ENCODE peak calls at places on chromosomes 3 and 15, in four cellular contexts. Y, U, P and M are unnamed samples.

GRCh38 chr3:134485075-134485536 is 679 bp downstream of the ANAPC13 start:
- DNase-seq in Y (no peak), U (peak; percentile 18), P (peak; percentile 25), M (no peak)

GRCh38 chr3:10305331-10305902 is 12.7 kb upstream of the GHRL start:
- DNase-seq in Y (no peak), U (no peak), P (no peak), M (no peak)

GRCh38 chr15:57205999-57206398 is 170.3 kb upstream of the CGNL1 start:
- DNase-seq in Y (no peak), U (no peak), P (no peak), M (no peak)

GRCh38 chr3:39104961-39105686 is 2.3 kb downstream of the GORASP1 start:
- DNase-seq in Y (no peak), U (no peak), P (no peak), M (no peak)

GRCh38 chr3:99637381-99638111 is 848 bp upstream of the COL8A1 start:
- DNase-seq in Y (no peak), U (no peak), P (no peak), M (peak; percentile 22)

GRCh38 chr15:50685191-50685975 is 1.2 kb downstream of the TRPM7 start:
- DNase-seq in Y (no peak), U (no peak), P (no peak), M (no peak)

GRCh38 chr3:131454501-131454900 is 48.3 kb downstream of the MRPL3 start:
- DNase-seq in Y (no peak), U (no peak), P (no peak), M (no peak)

GRCh38 chr15:93231994-93232393 is 143.0 kb upstream of the RGMA start:
- DNase-seq in Y (no peak), U (no peak), P (no peak), M (no peak)

GRCh38 chr15:67244966-67245478 is 9.4 kb downstream of the AAGAB start:
- DNase-seq in Y (no peak), U (no peak), P (no peak), M (no peak)

GRCh38 chr3:115272036-115272824 is 125.1 kb upstream of the ZBTB20 start:
- DNase-seq in Y (no peak), U (no peak), P (no peak), M (no peak)

GRCh38 chr3:10983219-10983916 is 9.2 kb upstream of the SLC6A1 start:
- DNase-seq in Y (no peak), U (peak; percentile 72), P (peak; percentile 25), M (peak; percentile 42)

GRCh38 chr3:194939949-194940770 is 254.5 kb downstream of the FAM43A start:
- DNase-seq in Y (no peak), U (no peak), P (no peak), M (no peak)

GRCh38 chr3:156252656-156253055 is 132.3 kb downstream of the KCNAB1 start:
- DNase-seq in Y (no peak), U (no peak), P (no peak), M (no peak)

GRCh38 chr3:10697918-10698317 is 118.1 kb upstream of the SLC6A11 start:
- DNase-seq in Y (no peak), U (peak; percentile 65), P (no peak), M (peak; percentile 19)

GRCh38 chr3:38646630-38647029 is 2.9 kb downstream of the SCN5A start:
- DNase-seq in Y (no peak), U (peak; percentile 61), P (peak; percentile 60), M (no peak)

GRCh38 chr3:128409621-128410581 is 56.8 kb downstream of the DNAJB8 start:
- DNase-seq in Y (no peak), U (peak; percentile 82), P (no peak), M (no peak)

GRCh38 chr3:38084969-38085942 is 46.2 kb downstream of the DLEC1 start:
- DNase-seq in Y (no peak), U (no peak), P (no peak), M (no peak)

GRCh38 chr3:48934333-48934991 is 15.8 kb downstream of the ARIH2 start:
- DNase-seq in Y (no peak), U (no peak), P (no peak), M (no peak)
- TF ChIP-seq MAX in Y (no peak), U (no peak), P (no peak), M (no peak)

DNA sequence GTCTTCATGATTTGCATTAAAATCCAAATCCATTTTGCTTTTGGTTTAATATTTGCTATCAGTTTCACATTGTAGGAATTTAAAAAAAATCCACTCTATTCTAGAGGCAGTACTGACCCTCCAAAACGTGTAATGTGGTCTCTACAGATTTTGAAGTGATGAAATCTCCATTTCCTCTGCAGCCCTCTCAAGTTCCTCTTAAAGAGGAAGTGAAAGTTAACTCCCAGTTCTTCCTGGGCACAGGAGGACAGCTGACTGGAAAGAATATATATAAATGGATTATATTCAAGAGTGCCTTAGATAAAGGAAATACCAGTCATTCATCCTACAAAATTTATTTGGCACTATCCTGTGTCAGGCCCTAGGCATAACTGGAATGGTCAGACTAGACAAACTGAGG is 83.5 kb upstream of the PLCL2 start:
- DNase-seq in Y (no peak), U (no peak), P (no peak), M (no peak)
- TF ChIP-seq ETV6 in Y (no peak), U (no peak), P (no peak), M (no peak)

GRCh38 chr15:90558182-90558581 is 28.5 kb downstream of the CRTC3 start:
- DNase-seq in Y (no peak), U (peak; percentile 51), P (peak; percentile 84), M (no peak)
- TF ChIP-seq NR2C2 in Y (no peak), U (peak; percentile 84), P (peak; percentile 30), M (no peak)

GRCh38 chr15:28937271-28937670 is 51.5 kb downstream of the APBA2 start:
- DNase-seq in Y (no peak), U (no peak), P (no peak), M (no peak)
- TF ChIP-seq MAX in Y (no peak), U (no peak), P (no peak), M (no peak)

DNA sequence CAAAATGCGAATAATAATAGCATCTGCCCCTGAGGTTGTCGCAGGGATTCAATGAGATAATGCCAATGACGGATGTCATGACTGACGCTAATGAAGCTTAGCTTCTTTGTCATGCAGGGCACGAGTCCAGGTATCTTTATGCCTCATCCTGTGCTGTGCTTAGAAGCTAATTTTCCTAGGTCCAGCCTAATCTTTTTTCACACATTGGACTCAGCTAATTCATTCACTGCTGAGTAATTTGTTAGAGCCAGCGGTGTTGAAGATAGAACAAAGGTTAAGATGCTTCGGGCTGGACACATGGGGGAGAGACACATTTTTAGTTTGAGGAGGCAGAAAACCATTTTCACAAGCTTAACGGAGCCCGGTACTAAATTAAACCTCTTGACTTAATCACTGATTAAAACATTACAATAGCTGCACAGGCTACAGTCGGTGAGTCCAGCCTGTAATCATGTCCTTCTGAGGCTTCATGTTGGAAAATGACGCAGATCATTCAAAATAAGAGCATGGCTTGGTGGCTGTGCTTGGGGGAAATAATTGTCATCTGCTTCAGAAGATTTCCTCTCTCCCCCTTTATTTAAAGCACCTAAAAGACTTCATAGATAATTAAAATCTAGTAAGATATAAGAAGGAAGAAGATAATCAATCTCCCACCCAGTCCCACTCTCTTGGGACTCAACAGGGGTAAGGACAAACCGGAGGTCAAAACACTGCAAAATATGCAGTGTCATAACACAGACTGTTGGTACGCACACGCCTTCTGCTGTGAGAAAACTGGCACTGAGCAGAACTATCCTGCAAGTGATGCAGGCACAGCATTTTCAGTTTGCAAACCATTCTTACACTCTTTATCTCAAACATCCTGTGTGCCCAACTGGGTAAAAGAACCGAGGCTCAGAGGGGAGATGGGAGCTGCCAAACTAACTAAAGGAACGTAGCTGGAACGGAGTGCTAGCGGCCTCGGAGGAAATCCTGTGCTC is 3.3 kb upstream of the CCDC174 start:
- DNase-seq in Y (no peak), U (peak; percentile 41), P (no peak), M (no peak)
- TF ChIP-seq ETV6 in Y (no peak), U (no peak), P (no peak), M (no peak)

GRCh38 chr15:64943512-64944225 is 32.0 kb downstream of the ANKDD1A start:
- DNase-seq in Y (no peak), U (no peak), P (no peak), M (no peak)

GRCh38 chr15:64949383-64950141 is 37.9 kb downstream of the ANKDD1A start:
- DNase-seq in Y (no peak), U (no peak), P (no peak), M (no peak)

GRCh38 chr15:64948916-64949315 is 37.2 kb downstream of the ANKDD1A start:
- DNase-seq in Y (no peak), U (no peak), P (no peak), M (no peak)

GRCh38 chr15:64944961-64945360 is 33.3 kb downstream of the ANKDD1A start:
- DNase-seq in Y (no peak), U (no peak), P (no peak), M (no peak)

GRCh38 chr15:64947211-64947610 is 35.5 kb downstream of the ANKDD1A start:
- DNase-seq in Y (no peak), U (no peak), P (no peak), M (no peak)
- TF ChIP-seq NR2C2 in Y (no peak), U (no peak), P (no peak), M (no peak)

GRCh38 chr3:67526246-67526645 is 128.2 kb downstream of the SUCLG2 start:
- DNase-seq in Y (no peak), U (no peak), P (no peak), M (no peak)

GRCh38 chr3:67531149-67532101 is 123.0 kb downstream of the SUCLG2 start:
- DNase-seq in Y (no peak), U (no peak), P (no peak), M (no peak)

GRCh38 chr3:67529337-67529736 is 125.1 kb downstream of the SUCLG2 start:
- DNase-seq in Y (no peak), U (no peak), P (peak; percentile 8), M (no peak)

GRCh38 chr3:67534594-67534993 is 119.8 kb downstream of the SUCLG2 start:
- DNase-seq in Y (no peak), U (no peak), P (no peak), M (no peak)

DNA sequence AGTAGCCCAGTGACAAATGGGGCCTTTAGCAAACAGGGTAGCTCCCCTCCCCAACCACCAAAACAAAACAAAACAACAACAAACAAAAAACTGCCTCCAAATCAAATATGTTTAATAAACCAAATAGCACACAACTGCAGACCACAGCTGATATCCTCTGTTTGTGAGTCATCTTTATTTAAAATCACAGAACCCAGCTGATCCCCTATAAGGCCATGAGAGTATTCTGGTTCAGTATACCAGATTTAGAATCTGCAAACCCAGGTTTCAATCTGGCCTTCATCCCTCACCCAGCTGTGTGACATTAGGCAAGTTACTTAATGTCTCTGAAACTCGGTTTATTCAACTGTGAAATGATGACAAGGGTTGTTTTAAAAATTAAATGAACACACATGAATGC is 124.5 kb downstream of the SUCLG2 start:
- DNase-seq in Y (no peak), U (no peak), P (no peak), M (no peak)
- TF ChIP-seq MAX in Y (no peak), U (no peak), P (no peak), M (no peak)